ENCODE peak calls at places on chromosomes 12 and 14, in five cellular contexts. One of them, this sample, is unnamed. For H3K4me1, the result is how much of the 10 kb centered on the place peaks cover.

GRCh38 chr12:91210144-91210543 is 27.5 kb upstream of the DCN start:
- DNase-seq in CD4-positive, alpha-beta memory T cell: no peak
- DNase-seq in H9: no peak
- DNase-seq in upper lobe of right lung: no peak
- DNase-seq in keratinocyte: no peak
- DNase-seq in this sample: no peak

GRCh38 chr14:99072956-99073355 is 199.0 kb downstream of the BCL11B start:
- DNase-seq in upper lobe of right lung: no peak
- DNase-seq in H9: peak
- DNase-seq in CD4-positive, alpha-beta memory T cell: no peak
- DNase-seq in keratinocyte: no peak
- DNase-seq in this sample: no peak

GRCh38 chr12:56087220-56087619 is 7.3 kb downstream of the ERBB3 start:
- DNase-seq in CD4-positive, alpha-beta memory T cell: no peak
- DNase-seq in H9: no peak
- DNase-seq in upper lobe of right lung: peak
- DNase-seq in keratinocyte: no peak
- DNase-seq in this sample: no peak

GRCh38 chr12:49043856-49044258 is 16.7 kb downstream of the KMT2D start:
- DNase-seq in upper lobe of right lung: peak
- DNase-seq in CD4-positive, alpha-beta memory T cell: peak
- DNase-seq in H9: peak
- DNase-seq in keratinocyte: no peak
- DNase-seq in this sample: peak

GRCh38 chr14:89241934-89242670 is 174.9 kb downstream of the FOXN3 start:
- DNase-seq in keratinocyte: no peak
- DNase-seq in CD4-positive, alpha-beta memory T cell: no peak
- DNase-seq in upper lobe of right lung: no peak
- DNase-seq in H9: no peak
- DNase-seq in this sample: no peak

GRCh38 chr12:19263666-19264065 is 134.1 kb downstream of the PLEKHA5 start:
- DNase-seq in CD4-positive, alpha-beta memory T cell: no peak
- DNase-seq in keratinocyte: no peak
- DNase-seq in H9: peak
- DNase-seq in upper lobe of right lung: no peak
- DNase-seq in this sample: no peak

GRCh38 chr14:77965919-77966435 is 166.1 kb downstream of the ADCK1 start:
- DNase-seq in H9: peak
- DNase-seq in CD4-positive, alpha-beta memory T cell: no peak
- DNase-seq in upper lobe of right lung: peak
- DNase-seq in keratinocyte: no peak
- DNase-seq in this sample: no peak

GRCh38 chr14:91361236-91361811 is 56.3 kb downstream of the CCDC88C start:
- DNase-seq in keratinocyte: no peak
- DNase-seq in upper lobe of right lung: peak
- DNase-seq in H9: no peak
- DNase-seq in CD4-positive, alpha-beta memory T cell: no peak
- DNase-seq in this sample: no peak

GRCh38 chr14:76811561-76811960 is 1.1 kb downstream of the ANGEL1 start:
- DNase-seq in upper lobe of right lung: no peak
- DNase-seq in H9: no peak
- DNase-seq in keratinocyte: no peak
- DNase-seq in CD4-positive, alpha-beta memory T cell: no peak
- DNase-seq in this sample: no peak

GRCh38 chr12:45204757-45205156 is 11.1 kb upstream of the ANO6 start:
- DNase-seq in upper lobe of right lung: no peak
- DNase-seq in H9: no peak
- DNase-seq in CD4-positive, alpha-beta memory T cell: no peak
- DNase-seq in keratinocyte: no peak
- DNase-seq in this sample: no peak

GRCh38 chr14:66244834-66245233 is 241.3 kb upstream of the CCDC196 start:
- DNase-seq in upper lobe of right lung: no peak
- DNase-seq in keratinocyte: no peak
- DNase-seq in H9: no peak
- DNase-seq in CD4-positive, alpha-beta memory T cell: no peak
- DNase-seq in this sample: no peak

GRCh38 chr12:105076098-105076497 is 8.2 kb downstream of the ALDH1L2 start:
- DNase-seq in upper lobe of right lung: no peak
- DNase-seq in keratinocyte: no peak
- DNase-seq in CD4-positive, alpha-beta memory T cell: no peak
- DNase-seq in H9: no peak
- DNase-seq in this sample: no peak

GRCh38 chr14:60723218-60724079 is 702 bp downstream of the SIX4 start:
- DNase-seq in upper lobe of right lung: peak
- DNase-seq in CD4-positive, alpha-beta memory T cell: peak
- DNase-seq in keratinocyte: no peak
- DNase-seq in H9: peak
- DNase-seq in this sample: peak

GRCh38 chr14:36647827-36648753 is 13.6 kb upstream of the PAX9 start:
- DNase-seq in keratinocyte: no peak
- DNase-seq in upper lobe of right lung: peak
- DNase-seq in H9: peak
- DNase-seq in CD4-positive, alpha-beta memory T cell: no peak
- DNase-seq in this sample: peak

GRCh38 chr14:104239185-104239775 is 100.9 kb downstream of the KIF26A start:
- DNase-seq in H9: no peak
- DNase-seq in keratinocyte: no peak
- DNase-seq in upper lobe of right lung: no peak
- DNase-seq in CD4-positive, alpha-beta memory T cell: no peak
- DNase-seq in this sample: peak

DNA sequence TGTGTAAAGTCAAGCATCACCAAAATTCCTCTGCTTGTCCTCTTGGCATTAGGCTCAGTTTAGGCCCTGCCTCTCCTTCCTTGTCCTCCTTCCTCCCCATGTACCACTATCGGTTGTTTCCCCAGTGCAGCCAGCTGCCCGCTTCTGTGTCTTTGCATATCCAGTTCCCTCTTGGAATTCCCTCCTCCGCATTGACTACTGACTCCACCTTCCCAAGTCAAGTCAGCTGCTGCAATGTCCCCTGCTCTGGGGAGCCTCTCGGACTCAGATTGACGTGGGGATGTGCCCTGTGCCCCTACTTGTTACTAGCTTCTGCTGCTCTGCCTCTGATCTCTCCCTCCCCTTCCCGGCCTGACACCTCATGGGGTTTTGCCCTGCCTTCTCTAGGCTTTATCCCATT is 2.2 kb upstream of the CD9 start:
- DNase-seq in H9: peak
- DNase-seq in upper lobe of right lung: no peak
- DNase-seq in CD4-positive, alpha-beta memory T cell: no peak
- DNase-seq in keratinocyte: no peak
- DNase-seq in this sample: no peak
- H3K27ac ChIP-seq in H9: no peak
- H3K27ac ChIP-seq in upper lobe of right lung: no peak
- H3K27ac ChIP-seq in CD4-positive, alpha-beta memory T cell: no peak
- H3K27ac ChIP-seq in keratinocyte: no peak
- H3K27ac ChIP-seq in this sample: no peak

DNA sequence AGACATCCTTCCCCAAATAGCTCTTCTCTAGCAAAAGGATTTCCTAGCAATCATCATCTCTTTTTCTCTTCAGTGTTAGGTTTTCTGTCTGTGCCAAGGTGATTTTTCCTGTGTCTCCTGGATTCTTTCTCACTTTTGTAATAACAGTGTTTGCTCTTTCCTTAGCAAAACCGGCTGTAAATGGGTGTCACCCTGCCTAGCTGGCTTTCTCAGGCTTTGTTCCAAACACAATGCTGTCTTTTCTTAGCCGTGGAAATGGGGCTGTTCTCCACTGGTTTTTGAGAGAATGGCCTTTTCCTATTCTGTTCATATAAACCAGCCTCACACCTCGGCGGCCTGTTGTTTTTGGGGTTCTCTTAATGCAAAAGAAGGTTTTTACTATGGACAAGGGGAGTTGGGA is 21.9 kb downstream of the JDP2 start:
- DNase-seq in upper lobe of right lung: no peak
- DNase-seq in keratinocyte: no peak
- DNase-seq in CD4-positive, alpha-beta memory T cell: no peak
- DNase-seq in H9: no peak
- DNase-seq in this sample: no peak
- H3K4me1 ChIP-seq in upper lobe of right lung: under half
- H3K4me1 ChIP-seq in keratinocyte: under half
- H3K4me1 ChIP-seq in CD4-positive, alpha-beta memory T cell: under half
- H3K4me1 ChIP-seq in H9: under half
- H3K4me1 ChIP-seq in this sample: under half

GRCh38 chr12:3107954-3108353 is 30.8 kb downstream of the TSPAN9 start:
- DNase-seq in H9: no peak
- DNase-seq in CD4-positive, alpha-beta memory T cell: no peak
- DNase-seq in upper lobe of right lung: no peak
- DNase-seq in keratinocyte: no peak
- DNase-seq in this sample: no peak

GRCh38 chr12:3103806-3104205 is 26.6 kb downstream of the TSPAN9 start:
- DNase-seq in CD4-positive, alpha-beta memory T cell: no peak
- DNase-seq in H9: no peak
- DNase-seq in upper lobe of right lung: no peak
- DNase-seq in keratinocyte: no peak
- DNase-seq in this sample: no peak

GRCh38 chr12:3107071-3107583 is 29.9 kb downstream of the TSPAN9 start:
- DNase-seq in keratinocyte: no peak
- DNase-seq in upper lobe of right lung: no peak
- DNase-seq in CD4-positive, alpha-beta memory T cell: no peak
- DNase-seq in H9: peak
- DNase-seq in this sample: peak

GRCh38 chr12:3105690-3106479 is 28.7 kb downstream of the TSPAN9 start:
- DNase-seq in keratinocyte: no peak
- DNase-seq in upper lobe of right lung: no peak
- DNase-seq in H9: peak
- DNase-seq in CD4-positive, alpha-beta memory T cell: no peak
- DNase-seq in this sample: no peak

DNA sequence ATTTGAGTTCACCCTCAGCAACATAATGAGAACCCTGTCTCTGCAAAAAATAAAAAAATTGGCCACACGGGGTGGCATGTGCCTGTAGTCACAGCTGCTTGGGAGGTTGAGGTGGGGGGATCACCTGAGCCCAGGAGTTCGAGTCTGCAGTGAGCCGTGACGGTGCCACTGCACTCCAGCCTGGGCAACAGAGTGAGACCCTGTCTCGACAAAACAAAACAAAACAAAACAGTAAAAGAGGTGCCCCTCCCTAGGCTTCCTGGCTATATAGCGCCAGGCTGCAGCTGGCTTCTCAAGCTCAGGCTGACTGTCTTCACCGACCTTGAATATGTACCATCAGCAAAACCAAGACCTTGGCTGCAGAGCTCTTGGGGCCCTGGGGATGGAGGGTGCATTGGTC is 29.4 kb downstream of the TSPAN9 start:
- DNase-seq in CD4-positive, alpha-beta memory T cell: no peak
- DNase-seq in keratinocyte: no peak
- DNase-seq in H9: no peak
- DNase-seq in upper lobe of right lung: no peak
- DNase-seq in this sample: no peak
- H3K27ac ChIP-seq in CD4-positive, alpha-beta memory T cell: no peak
- H3K27ac ChIP-seq in keratinocyte: no peak
- H3K27ac ChIP-seq in H9: no peak
- H3K27ac ChIP-seq in upper lobe of right lung: no peak
- H3K27ac ChIP-seq in this sample: no peak

GRCh38 chr12:121794532-121795028 is 1.1 kb upstream of the RHOF start:
- DNase-seq in CD4-positive, alpha-beta memory T cell: no peak
- DNase-seq in H9: no peak
- DNase-seq in upper lobe of right lung: peak
- DNase-seq in keratinocyte: no peak
- DNase-seq in this sample: no peak
- H3K4me1 ChIP-seq in CD4-positive, alpha-beta memory T cell: half or more
- H3K4me1 ChIP-seq in H9: under half
- H3K4me1 ChIP-seq in upper lobe of right lung: half or more
- H3K4me1 ChIP-seq in keratinocyte: under half
- H3K4me1 ChIP-seq in this sample: under half

GRCh38 chr12:124045671-124046070 is 72.7 kb downstream of the ZNF664 start:
- DNase-seq in CD4-positive, alpha-beta memory T cell: no peak
- DNase-seq in upper lobe of right lung: no peak
- DNase-seq in keratinocyte: no peak
- DNase-seq in H9: no peak
- DNase-seq in this sample: no peak
- H3K27ac ChIP-seq in CD4-positive, alpha-beta memory T cell: no peak
- H3K27ac ChIP-seq in upper lobe of right lung: no peak
- H3K27ac ChIP-seq in keratinocyte: no peak
- H3K27ac ChIP-seq in H9: no peak
- H3K27ac ChIP-seq in this sample: no peak

GRCh38 chr14:28763914-28764848 is 2.4 kb upstream of the FOXG1 start:
- DNase-seq in upper lobe of right lung: no peak
- DNase-seq in CD4-positive, alpha-beta memory T cell: no peak
- DNase-seq in keratinocyte: no peak
- DNase-seq in H9: peak
- DNase-seq in this sample: no peak
- H3K4me1 ChIP-seq in upper lobe of right lung: under half
- H3K4me1 ChIP-seq in CD4-positive, alpha-beta memory T cell: under half
- H3K4me1 ChIP-seq in keratinocyte: under half
- H3K4me1 ChIP-seq in H9: under half
- H3K4me1 ChIP-seq in this sample: under half